ENCODE peak calls at places on chromosomes 16 and 17, in nine cellular contexts. One of them, this sample, is unnamed.

GRCh38 chr17:30379303-30380105 is 777 bp downstream of the CPD start:
- DNase-seq in HFFc6: no peak
- DNase-seq in MM.1S: peak; percentile 15
- DNase-seq in AG10803: no peak
- DNase-seq in NCI-H1436: no peak
- DNase-seq in Right ventricle myocardium superior: peak; percentile 50
- DNase-seq in SHP77: no peak
- DNase-seq in HepG2: no peak
- DNase-seq in stimulated activated CD4-positive, alpha-beta T cell treated with anti-CD3 and anti-CD28 coated beads, TNF-alpha, amount 100 ng/mL, for 24 hours: no peak
- DNase-seq in this sample: no peak

GRCh38 chr17:72119963-72120877 is 600 bp upstream of the SOX9 start:
- DNase-seq in HFFc6: peak; percentile 62
- DNase-seq in NCI-H1436: no peak
- DNase-seq in Right ventricle myocardium superior: peak; percentile 65
- DNase-seq in AG10803: peak; percentile 74
- DNase-seq in MM.1S: peak; percentile 37
- DNase-seq in stimulated activated CD4-positive, alpha-beta T cell treated with anti-CD3 and anti-CD28 coated beads, TNF-alpha, amount 100 ng/mL, for 24 hours: no peak
- DNase-seq in SHP77: no peak
- DNase-seq in HepG2: peak; percentile 79
- DNase-seq in this sample: peak; percentile 85

GRCh38 chr16:65119905-65120341 is 1.9 kb downstream of the CDH11 start:
- DNase-seq in NCI-H1436: no peak
- DNase-seq in Right ventricle myocardium superior: peak; percentile 38
- DNase-seq in HFFc6: peak; percentile 81
- DNase-seq in HepG2: no peak
- DNase-seq in SHP77: no peak
- DNase-seq in MM.1S: no peak
- DNase-seq in AG10803: peak; percentile 86
- DNase-seq in stimulated activated CD4-positive, alpha-beta T cell treated with anti-CD3 and anti-CD28 coated beads, TNF-alpha, amount 100 ng/mL, for 24 hours: no peak
- DNase-seq in this sample: peak; percentile 81

GRCh38 chr16:76059186-76059585 is 218.0 kb upstream of the CNTNAP4 start:
- DNase-seq in Right ventricle myocardium superior: no peak
- DNase-seq in SHP77: no peak
- DNase-seq in MM.1S: no peak
- DNase-seq in AG10803: no peak
- DNase-seq in HepG2: no peak
- DNase-seq in stimulated activated CD4-positive, alpha-beta T cell treated with anti-CD3 and anti-CD28 coated beads, TNF-alpha, amount 100 ng/mL, for 24 hours: no peak
- DNase-seq in HFFc6: no peak
- DNase-seq in NCI-H1436: no peak
- DNase-seq in this sample: no peak

GRCh38 chr16:20904507-20905079 is 4.0 kb downstream of the LYRM1 start:
- DNase-seq in Right ventricle myocardium superior: no peak
- DNase-seq in SHP77: no peak
- DNase-seq in HepG2: peak; percentile 40
- DNase-seq in stimulated activated CD4-positive, alpha-beta T cell treated with anti-CD3 and anti-CD28 coated beads, TNF-alpha, amount 100 ng/mL, for 24 hours: no peak
- DNase-seq in AG10803: peak; percentile 82
- DNase-seq in HFFc6: peak; percentile 71
- DNase-seq in NCI-H1436: no peak
- DNase-seq in MM.1S: peak; percentile 70
- DNase-seq in this sample: peak; percentile 82

GRCh38 chr17:13104576-13104975 is 86.7 kb upstream of the ELAC2 start:
- DNase-seq in SHP77: no peak
- DNase-seq in Right ventricle myocardium superior: no peak
- DNase-seq in AG10803: no peak
- DNase-seq in HepG2: no peak
- DNase-seq in NCI-H1436: no peak
- DNase-seq in MM.1S: no peak
- DNase-seq in stimulated activated CD4-positive, alpha-beta T cell treated with anti-CD3 and anti-CD28 coated beads, TNF-alpha, amount 100 ng/mL, for 24 hours: no peak
- DNase-seq in HFFc6: no peak
- DNase-seq in this sample: no peak

GRCh38 chr16:69924041-69924775 is 26.9 kb upstream of the CLEC18A start:
- DNase-seq in AG10803: no peak
- DNase-seq in HFFc6: no peak
- DNase-seq in stimulated activated CD4-positive, alpha-beta T cell treated with anti-CD3 and anti-CD28 coated beads, TNF-alpha, amount 100 ng/mL, for 24 hours: no peak
- DNase-seq in HepG2: no peak
- DNase-seq in NCI-H1436: no peak
- DNase-seq in SHP77: no peak
- DNase-seq in Right ventricle myocardium superior: no peak
- DNase-seq in MM.1S: no peak
- DNase-seq in this sample: no peak

GRCh38 chr16:75458439-75458838 is 6.0 kb downstream of the TMEM170A start:
- DNase-seq in SHP77: no peak
- DNase-seq in Right ventricle myocardium superior: no peak
- DNase-seq in HepG2: no peak
- DNase-seq in NCI-H1436: no peak
- DNase-seq in HFFc6: no peak
- DNase-seq in AG10803: no peak
- DNase-seq in stimulated activated CD4-positive, alpha-beta T cell treated with anti-CD3 and anti-CD28 coated beads, TNF-alpha, amount 100 ng/mL, for 24 hours: no peak
- DNase-seq in MM.1S: no peak
- DNase-seq in this sample: no peak

GRCh38 chr17:64920026-64920418 is 744 bp upstream of the LRRC37A3 start:
- DNase-seq in MM.1S: no peak
- DNase-seq in HFFc6: no peak
- DNase-seq in AG10803: peak; percentile 13
- DNase-seq in NCI-H1436: no peak
- DNase-seq in stimulated activated CD4-positive, alpha-beta T cell treated with anti-CD3 and anti-CD28 coated beads, TNF-alpha, amount 100 ng/mL, for 24 hours: no peak
- DNase-seq in Right ventricle myocardium superior: no peak
- DNase-seq in HepG2: peak; percentile 46
- DNase-seq in SHP77: peak; percentile 9
- DNase-seq in this sample: peak; percentile 26

GRCh38 chr17:8695241-8695640 is 49.4 kb downstream of the CCDC42 start:
- DNase-seq in SHP77: no peak
- DNase-seq in AG10803: no peak
- DNase-seq in stimulated activated CD4-positive, alpha-beta T cell treated with anti-CD3 and anti-CD28 coated beads, TNF-alpha, amount 100 ng/mL, for 24 hours: no peak
- DNase-seq in Right ventricle myocardium superior: no peak
- DNase-seq in NCI-H1436: no peak
- DNase-seq in HFFc6: no peak
- DNase-seq in HepG2: no peak
- DNase-seq in MM.1S: no peak
- DNase-seq in this sample: no peak

GRCh38 chr17:73025041-73025440 is 67.4 kb downstream of the SLC39A11 start:
- DNase-seq in NCI-H1436: no peak
- DNase-seq in Right ventricle myocardium superior: no peak
- DNase-seq in AG10803: no peak
- DNase-seq in HepG2: no peak
- DNase-seq in SHP77: no peak
- DNase-seq in HFFc6: no peak
- DNase-seq in MM.1S: no peak
- DNase-seq in stimulated activated CD4-positive, alpha-beta T cell treated with anti-CD3 and anti-CD28 coated beads, TNF-alpha, amount 100 ng/mL, for 24 hours: no peak
- DNase-seq in this sample: no peak

GRCh38 chr17:57667461-57667923 is 77.6 kb downstream of the CCDC182 start:
- DNase-seq in Right ventricle myocardium superior: no peak
- DNase-seq in stimulated activated CD4-positive, alpha-beta T cell treated with anti-CD3 and anti-CD28 coated beads, TNF-alpha, amount 100 ng/mL, for 24 hours: no peak
- DNase-seq in HFFc6: no peak
- DNase-seq in SHP77: no peak
- DNase-seq in NCI-H1436: no peak
- DNase-seq in HepG2: no peak
- DNase-seq in AG10803: no peak
- DNase-seq in MM.1S: no peak
- DNase-seq in this sample: no peak